ENCODE peak calls at places on chromosomes 2 and 18, in five cellular contexts. One of them, this sample, is unnamed.

GRCh38 chr18:75489493-75490190 is 62.1 kb upstream of the SMIM21 start:
- DNase-seq in AG10803: peak
- DNase-seq in choroid plexus epithelial cell: peak
- DNase-seq in upper lobe of left lung: no peak
- DNase-seq in GM13977: no peak
- DNase-seq in this sample: no peak

GRCh38 chr2:142834003-142834402 is 43.5 kb upstream of the KYNU start:
- DNase-seq in GM13977: no peak
- DNase-seq in choroid plexus epithelial cell: peak
- DNase-seq in AG10803: peak
- DNase-seq in upper lobe of left lung: no peak
- DNase-seq in this sample: no peak

GRCh38 chr2:26086155-26086634 is 52.3 kb downstream of the RAB10 start:
- DNase-seq in GM13977: no peak
- DNase-seq in upper lobe of left lung: no peak
- DNase-seq in AG10803: peak
- DNase-seq in choroid plexus epithelial cell: peak
- DNase-seq in this sample: no peak

GRCh38 chr18:73458186-73458964 is 590.6 kb upstream of the NETO1 start:
- DNase-seq in GM13977: no peak
- DNase-seq in upper lobe of left lung: no peak
- DNase-seq in choroid plexus epithelial cell: no peak
- DNase-seq in AG10803: peak
- DNase-seq in this sample: no peak

GRCh38 chr2:211688196-211688595 is 850.4 kb downstream of the ERBB4 start:
- DNase-seq in choroid plexus epithelial cell: no peak
- DNase-seq in upper lobe of left lung: no peak
- DNase-seq in AG10803: no peak
- DNase-seq in GM13977: no peak
- DNase-seq in this sample: no peak

GRCh38 chr18:76658627-76659026 is 163.6 kb upstream of the ZNF516 start:
- DNase-seq in AG10803: no peak
- DNase-seq in GM13977: peak
- DNase-seq in upper lobe of left lung: no peak
- DNase-seq in choroid plexus epithelial cell: peak
- DNase-seq in this sample: peak

GRCh38 chr18:24231773-24232735 is 93.2 kb downstream of the CABYR start:
- DNase-seq in choroid plexus epithelial cell: peak
- DNase-seq in upper lobe of left lung: no peak
- DNase-seq in AG10803: peak
- DNase-seq in GM13977: no peak
- DNase-seq in this sample: no peak

GRCh38 chr18:46488472-46489213 is 168.4 kb downstream of the LOXHD1 start:
- DNase-seq in choroid plexus epithelial cell: no peak
- DNase-seq in upper lobe of left lung: no peak
- DNase-seq in AG10803: no peak
- DNase-seq in GM13977: no peak
- DNase-seq in this sample: no peak

GRCh38 chr18:42137671-42138375 is 182.8 kb downstream of the PIK3C3 start:
- DNase-seq in upper lobe of left lung: no peak
- DNase-seq in GM13977: no peak
- DNase-seq in choroid plexus epithelial cell: no peak
- DNase-seq in AG10803: no peak
- DNase-seq in this sample: no peak

GRCh38 chr18:44079602-44080001 is 601.1 kb upstream of the SETBP1 start:
- DNase-seq in choroid plexus epithelial cell: peak
- DNase-seq in AG10803: peak
- DNase-seq in GM13977: no peak
- DNase-seq in upper lobe of left lung: no peak
- DNase-seq in this sample: no peak

GRCh38 chr2:208594642-208595385 is 188.2 kb downstream of the PTH2R start:
- DNase-seq in upper lobe of left lung: no peak
- DNase-seq in choroid plexus epithelial cell: no peak
- DNase-seq in AG10803: no peak
- DNase-seq in GM13977: no peak
- DNase-seq in this sample: no peak

GRCh38 chr2:121080013-121080772 is 204.8 kb downstream of the TFCP2L1 start:
- DNase-seq in GM13977: peak
- DNase-seq in choroid plexus epithelial cell: peak
- DNase-seq in upper lobe of left lung: peak
- DNase-seq in AG10803: peak
- DNase-seq in this sample: peak

GRCh38 chr2:170258382-170258781 is 80.4 kb downstream of the MYO3B start:
- DNase-seq in upper lobe of left lung: no peak
- DNase-seq in choroid plexus epithelial cell: no peak
- DNase-seq in AG10803: no peak
- DNase-seq in GM13977: no peak
- DNase-seq in this sample: no peak

GRCh38 chr2:131043199-131044077 is 49.8 kb downstream of the FAM168B start:
- DNase-seq in AG10803: no peak
- DNase-seq in GM13977: no peak
- DNase-seq in choroid plexus epithelial cell: no peak
- DNase-seq in upper lobe of left lung: no peak
- DNase-seq in this sample: no peak

GRCh38 chr2:525021-525420 is 152.2 kb downstream of the TMEM18 start:
- DNase-seq in GM13977: no peak
- DNase-seq in AG10803: no peak
- DNase-seq in choroid plexus epithelial cell: no peak
- DNase-seq in upper lobe of left lung: no peak
- DNase-seq in this sample: no peak

GRCh38 chr2:178287652-178288344 is 93.5 kb downstream of the OSBPL6 start:
- DNase-seq in AG10803: no peak
- DNase-seq in choroid plexus epithelial cell: no peak
- DNase-seq in GM13977: no peak
- DNase-seq in upper lobe of left lung: no peak
- DNase-seq in this sample: no peak

GRCh38 chr2:84946204-84947009 is 24.6 kb upstream of the KCMF1 start:
- DNase-seq in GM13977: peak
- DNase-seq in choroid plexus epithelial cell: peak
- DNase-seq in upper lobe of left lung: no peak
- DNase-seq in AG10803: peak
- DNase-seq in this sample: no peak

GRCh38 chr2:20411361-20411894 is 35.4 kb upstream of the RHOB start:
- DNase-seq in GM13977: peak
- DNase-seq in upper lobe of left lung: peak
- DNase-seq in choroid plexus epithelial cell: peak
- DNase-seq in AG10803: peak
- DNase-seq in this sample: peak

GRCh38 chr2:158305501-158305900 is 151.1 kb downstream of the CCDC148 start:
- DNase-seq in choroid plexus epithelial cell: peak
- DNase-seq in AG10803: peak
- DNase-seq in GM13977: no peak
- DNase-seq in upper lobe of left lung: no peak
- DNase-seq in this sample: no peak

GRCh38 chr2:26612522-26613240 is 28.5 kb downstream of the CIB4 start:
- DNase-seq in GM13977: no peak
- DNase-seq in choroid plexus epithelial cell: no peak
- DNase-seq in AG10803: no peak
- DNase-seq in upper lobe of left lung: peak
- DNase-seq in this sample: no peak

GRCh38 chr18:48290162-48290926 is 118.8 kb downstream of the ZBTB7C start:
- DNase-seq in AG10803: no peak
- DNase-seq in choroid plexus epithelial cell: no peak
- DNase-seq in upper lobe of left lung: no peak
- DNase-seq in GM13977: no peak
- DNase-seq in this sample: no peak

GRCh38 chr2:28321426-28321825 is 71.2 kb upstream of the FOSL2 start:
- DNase-seq in GM13977: no peak
- DNase-seq in choroid plexus epithelial cell: peak
- DNase-seq in AG10803: peak
- DNase-seq in upper lobe of left lung: no peak
- DNase-seq in this sample: no peak

GRCh38 chr18:76721207-76721996 is 101.0 kb upstream of the ZNF236 start:
- DNase-seq in upper lobe of left lung: no peak
- DNase-seq in choroid plexus epithelial cell: no peak
- DNase-seq in AG10803: no peak
- DNase-seq in GM13977: no peak
- DNase-seq in this sample: no peak

GRCh38 chr2:228545749-228546148 is 364.3 kb upstream of the SPHKAP start:
- DNase-seq in GM13977: no peak
- DNase-seq in upper lobe of left lung: no peak
- DNase-seq in AG10803: peak
- DNase-seq in choroid plexus epithelial cell: peak
- DNase-seq in this sample: no peak

GRCh38 chr2:85838641-85839040 is 50.1 kb downstream of the ST3GAL5 start:
- DNase-seq in upper lobe of left lung: no peak
- DNase-seq in GM13977: no peak
- DNase-seq in AG10803: no peak
- DNase-seq in choroid plexus epithelial cell: no peak
- DNase-seq in this sample: no peak

GRCh38 chr2:233404227-233404626 is 49.9 kb downstream of the DGKD start:
- DNase-seq in AG10803: no peak
- DNase-seq in upper lobe of left lung: no peak
- DNase-seq in choroid plexus epithelial cell: peak
- DNase-seq in GM13977: peak
- DNase-seq in this sample: peak

GRCh38 chr18:21958256-21958655 is 211.1 kb upstream of the GATA6 start:
- DNase-seq in AG10803: no peak
- DNase-seq in GM13977: no peak
- DNase-seq in upper lobe of left lung: no peak
- DNase-seq in choroid plexus epithelial cell: no peak
- DNase-seq in this sample: no peak

GRCh38 chr2:134075204-134075603 is 178.7 kb upstream of the MGAT5 start:
- DNase-seq in AG10803: no peak
- DNase-seq in upper lobe of left lung: no peak
- DNase-seq in GM13977: no peak
- DNase-seq in choroid plexus epithelial cell: no peak
- DNase-seq in this sample: no peak

GRCh38 chr2:196925768-196926561 is 542 bp downstream of the PGAP1 start:
- DNase-seq in upper lobe of left lung: peak
- DNase-seq in GM13977: peak
- DNase-seq in AG10803: peak
- DNase-seq in choroid plexus epithelial cell: peak
- DNase-seq in this sample: peak

GRCh38 chr2:157427922-157428303 is 16.0 kb downstream of the CYTIP start:
- DNase-seq in choroid plexus epithelial cell: no peak
- DNase-seq in AG10803: no peak
- DNase-seq in upper lobe of left lung: no peak
- DNase-seq in GM13977: no peak
- DNase-seq in this sample: no peak

DNA sequence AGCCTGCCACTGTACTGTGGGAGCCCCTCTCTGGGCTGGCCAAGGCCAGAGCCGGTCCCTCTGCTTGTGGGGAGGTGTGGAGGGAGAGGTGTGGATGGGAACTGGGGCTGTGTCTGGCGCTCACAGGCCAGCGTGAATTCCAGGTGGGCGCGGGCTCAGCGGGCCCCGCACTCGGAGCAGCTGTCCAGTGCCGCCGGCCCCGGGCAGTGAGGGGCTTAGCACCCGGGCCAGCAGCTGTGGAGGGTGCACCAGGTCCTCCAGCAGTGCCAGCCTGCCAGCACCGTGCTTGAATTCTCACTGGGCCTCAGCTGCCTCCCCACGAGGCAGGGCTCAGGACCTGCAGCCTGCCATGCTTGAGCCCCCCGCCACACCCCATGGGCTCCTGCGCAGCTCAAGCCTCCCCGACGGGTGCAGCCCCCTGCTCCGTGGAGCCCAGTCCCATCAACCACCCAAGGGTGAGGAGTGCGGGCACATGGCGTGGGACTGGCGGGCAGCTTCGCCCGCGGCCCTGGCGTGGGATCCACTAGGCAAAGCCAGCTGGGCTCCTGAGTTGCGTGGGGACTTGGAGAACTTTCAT is 69.5 kb upstream of the ABCA12 start:
- DNase-seq in choroid plexus epithelial cell: no peak
- DNase-seq in AG10803: no peak
- DNase-seq in upper lobe of left lung: no peak
- DNase-seq in GM13977: no peak
- DNase-seq in this sample: no peak
- TF ChIP-seq CTCF in choroid plexus epithelial cell: no peak
- TF ChIP-seq CTCF in AG10803: no peak
- TF ChIP-seq CTCF in upper lobe of left lung: no peak
- TF ChIP-seq CTCF in GM13977: no peak
- TF ChIP-seq CTCF in this sample: no peak

DNA sequence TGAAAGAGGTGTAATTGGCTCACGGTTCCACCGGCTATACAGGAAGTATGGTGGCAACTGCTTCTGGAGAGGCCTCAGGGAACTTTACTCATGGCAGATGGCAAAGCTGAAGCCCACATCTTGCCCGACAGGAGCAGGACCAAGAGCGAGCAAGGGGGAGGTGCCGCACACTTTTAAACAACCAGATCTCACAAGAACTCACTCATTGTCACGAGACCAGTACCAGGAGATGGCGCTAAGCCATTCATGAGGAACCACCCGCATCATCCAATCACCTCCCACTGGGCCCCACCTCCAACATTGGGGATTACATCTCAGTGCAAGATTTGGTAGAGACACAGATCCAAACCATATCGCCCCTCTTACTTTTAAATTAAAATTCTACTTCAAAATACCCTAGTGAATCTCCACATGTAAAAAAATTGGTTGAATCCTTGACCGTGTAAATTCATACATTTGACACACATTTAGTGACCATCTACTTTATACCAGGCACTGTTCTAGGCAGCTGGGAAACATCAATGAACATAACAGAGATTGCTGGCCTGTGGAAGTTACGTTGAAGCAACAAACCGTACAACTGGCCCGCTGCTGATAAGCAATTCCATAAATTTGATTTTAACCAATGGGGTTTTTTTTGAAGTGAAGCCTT is 87.6 kb downstream of the ALPK2 start:
- DNase-seq in choroid plexus epithelial cell: peak
- DNase-seq in upper lobe of left lung: no peak
- DNase-seq in GM13977: no peak
- DNase-seq in AG10803: no peak
- DNase-seq in this sample: no peak
- TF ChIP-seq CTCF in choroid plexus epithelial cell: peak
- TF ChIP-seq CTCF in upper lobe of left lung: no peak
- TF ChIP-seq CTCF in GM13977: peak
- TF ChIP-seq CTCF in AG10803: peak
- TF ChIP-seq CTCF in this sample: no peak

GRCh38 chr18:35029770-35030169 is 11.4 kb upstream of the MAPRE2 start:
- DNase-seq in AG10803: no peak
- DNase-seq in upper lobe of left lung: no peak
- DNase-seq in GM13977: peak
- DNase-seq in choroid plexus epithelial cell: peak
- DNase-seq in this sample: no peak
- TF ChIP-seq CTCF in AG10803: peak
- TF ChIP-seq CTCF in upper lobe of left lung: peak
- TF ChIP-seq CTCF in GM13977: no peak
- TF ChIP-seq CTCF in choroid plexus epithelial cell: peak
- TF ChIP-seq CTCF in this sample: no peak

GRCh38 chr2:239061121-239061666 is 213.3 kb downstream of the TWIST2 start:
- DNase-seq in upper lobe of left lung: no peak
- DNase-seq in AG10803: no peak
- DNase-seq in GM13977: no peak
- DNase-seq in choroid plexus epithelial cell: no peak
- DNase-seq in this sample: no peak

GRCh38 chr2:239060676-239061075 is 212.8 kb downstream of the TWIST2 start:
- DNase-seq in upper lobe of left lung: no peak
- DNase-seq in GM13977: no peak
- DNase-seq in choroid plexus epithelial cell: no peak
- DNase-seq in AG10803: no peak
- DNase-seq in this sample: no peak

GRCh38 chr2:239064253-239064652 is 216.4 kb downstream of the TWIST2 start:
- DNase-seq in AG10803: no peak
- DNase-seq in GM13977: no peak
- DNase-seq in choroid plexus epithelial cell: no peak
- DNase-seq in upper lobe of left lung: no peak
- DNase-seq in this sample: no peak

GRCh38 chr2:239061824-239062560 is 214.1 kb downstream of the TWIST2 start:
- DNase-seq in GM13977: no peak
- DNase-seq in upper lobe of left lung: no peak
- DNase-seq in choroid plexus epithelial cell: no peak
- DNase-seq in AG10803: no peak
- DNase-seq in this sample: no peak

GRCh38 chr2:239062743-239063142 is 214.9 kb downstream of the TWIST2 start:
- DNase-seq in AG10803: no peak
- DNase-seq in choroid plexus epithelial cell: no peak
- DNase-seq in GM13977: no peak
- DNase-seq in upper lobe of left lung: no peak
- DNase-seq in this sample: no peak
- TF ChIP-seq CTCF in AG10803: no peak
- TF ChIP-seq CTCF in choroid plexus epithelial cell: no peak
- TF ChIP-seq CTCF in GM13977: no peak
- TF ChIP-seq CTCF in upper lobe of left lung: no peak
- TF ChIP-seq CTCF in this sample: no peak

This sample was measured in glutamatergic neuron.